ENCODE peak calls at places on chromosomes 6 and 20, in five cellular contexts. One of them, this sample, is unnamed.

GRCh38 chr6:22124756-22125155 is 172.1 kb downstream of the PRL start:
- DNase-seq in HCT116: no peak
- DNase-seq in HepG2: no peak
- DNase-seq in GM23248: no peak
- DNase-seq in K562: no peak
- DNase-seq in this sample: no peak

GRCh38 chr20:64027981-64028685 is 7.8 kb upstream of the C20orf204 start:
- DNase-seq in HCT116: no peak
- DNase-seq in K562: no peak
- DNase-seq in HepG2: no peak
- DNase-seq in GM23248: no peak
- DNase-seq in this sample: no peak

GRCh38 chr6:44056392-44057237 is 70.6 kb downstream of the MRPL14 start:
- DNase-seq in HepG2: no peak
- DNase-seq in GM23248: peak
- DNase-seq in HCT116: no peak
- DNase-seq in K562: no peak
- DNase-seq in this sample: no peak

GRCh38 chr6:91221072-91221471 is 634.2 kb upstream of the MAP3K7 start:
- DNase-seq in HepG2: no peak
- DNase-seq in HCT116: no peak
- DNase-seq in GM23248: no peak
- DNase-seq in K562: no peak
- DNase-seq in this sample: no peak

GRCh38 chr6:7311920-7312615 is 931 bp downstream of the SSR1 start:
- DNase-seq in K562: no peak
- DNase-seq in HCT116: no peak
- DNase-seq in HepG2: peak
- DNase-seq in GM23248: peak
- DNase-seq in this sample: peak

GRCh38 chr6:73585566-73586415 is 65.0 kb upstream of the EEF1A1 start:
- DNase-seq in HepG2: peak
- DNase-seq in GM23248: peak
- DNase-seq in HCT116: peak
- DNase-seq in K562: peak
- DNase-seq in this sample: no peak

GRCh38 chr6:72401865-72402264 is 220.0 kb upstream of the KCNQ5 start:
- DNase-seq in K562: no peak
- DNase-seq in HepG2: no peak
- DNase-seq in GM23248: no peak
- DNase-seq in HCT116: no peak
- DNase-seq in this sample: no peak

GRCh38 chr6:32993363-32993973 is 15.9 kb downstream of the HLA-DOA start:
- DNase-seq in HCT116: no peak
- DNase-seq in K562: no peak
- DNase-seq in GM23248: no peak
- DNase-seq in HepG2: no peak
- DNase-seq in this sample: no peak

GRCh38 chr6:97203343-97203742 is 79.7 kb downstream of the MMS22L start:
- DNase-seq in HCT116: no peak
- DNase-seq in GM23248: no peak
- DNase-seq in K562: no peak
- DNase-seq in HepG2: no peak
- DNase-seq in this sample: peak

GRCh38 chr6:52284131-52284459 is 447 bp downstream of the MCM3 start:
- DNase-seq in HepG2: peak
- DNase-seq in GM23248: peak
- DNase-seq in K562: peak
- DNase-seq in HCT116: no peak
- DNase-seq in this sample: peak

GRCh38 chr20:64166712-64167615 is 2.7 kb downstream of the MYT1 start:
- DNase-seq in HepG2: no peak
- DNase-seq in GM23248: peak
- DNase-seq in K562: no peak
- DNase-seq in HCT116: no peak
- DNase-seq in this sample: peak

GRCh38 chr20:36466089-36466488 is 75.2 kb upstream of the MYL9 start:
- DNase-seq in K562: no peak
- DNase-seq in HCT116: no peak
- DNase-seq in HepG2: no peak
- DNase-seq in GM23248: peak
- DNase-seq in this sample: no peak
- H3K4me3 ChIP-seq in K562: no peak
- H3K4me3 ChIP-seq in HCT116: peak
- H3K4me3 ChIP-seq in HepG2: no peak
- H3K4me3 ChIP-seq in GM23248: peak
- H3K4me3 ChIP-seq in this sample: no peak

DNA sequence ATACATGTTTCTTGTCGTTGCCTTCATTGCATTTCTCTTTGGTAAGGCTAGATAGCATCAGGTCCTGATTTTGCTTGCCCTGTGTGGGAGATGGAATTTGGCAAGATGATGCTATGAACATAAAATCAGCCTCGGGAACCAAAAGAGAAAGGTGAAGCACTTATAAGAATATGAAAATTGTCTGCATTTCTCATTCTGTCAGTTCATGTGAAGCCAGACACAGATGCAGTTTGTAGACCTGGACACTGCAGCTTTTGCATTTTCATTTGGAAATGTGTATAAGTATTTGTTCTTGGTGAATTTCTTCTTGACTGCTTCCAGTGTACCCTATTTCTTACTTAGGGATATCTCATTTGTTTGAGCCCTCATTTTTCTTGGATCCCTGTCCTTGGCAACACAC is 1.3 kb downstream of the YWHAB start:
- DNase-seq in HepG2: no peak
- DNase-seq in GM23248: no peak
- DNase-seq in HCT116: no peak
- DNase-seq in K562: no peak
- DNase-seq in this sample: no peak
- TF ChIP-seq EZH2 in HepG2: no peak
- TF ChIP-seq EZH2 in GM23248: no peak
- TF ChIP-seq EZH2 in HCT116: no peak
- TF ChIP-seq EZH2 in K562: no peak
- TF ChIP-seq EZH2 in this sample: no peak

GRCh38 chr6:31142356-31142755 is 3.5 kb upstream of the PSORS1C2 start:
- DNase-seq in HCT116: no peak
- DNase-seq in GM23248: no peak
- DNase-seq in K562: no peak
- DNase-seq in HepG2: no peak
- DNase-seq in this sample: no peak

GRCh38 chr6:31139599-31139998 is 733 bp upstream of the PSORS1C2 start:
- DNase-seq in HepG2: no peak
- DNase-seq in K562: no peak
- DNase-seq in GM23248: peak
- DNase-seq in HCT116: no peak
- DNase-seq in this sample: peak

GRCh38 chr6:31140643-31141042 is 1.8 kb upstream of the PSORS1C2 start:
- DNase-seq in K562: no peak
- DNase-seq in HepG2: no peak
- DNase-seq in GM23248: no peak
- DNase-seq in HCT116: no peak
- DNase-seq in this sample: no peak

GRCh38 chr6:31135710-31136109 is 3.2 kb downstream of the PSORS1C2 start:
- DNase-seq in HCT116: no peak
- DNase-seq in GM23248: no peak
- DNase-seq in HepG2: no peak
- DNase-seq in K562: no peak
- DNase-seq in this sample: no peak

DNA sequence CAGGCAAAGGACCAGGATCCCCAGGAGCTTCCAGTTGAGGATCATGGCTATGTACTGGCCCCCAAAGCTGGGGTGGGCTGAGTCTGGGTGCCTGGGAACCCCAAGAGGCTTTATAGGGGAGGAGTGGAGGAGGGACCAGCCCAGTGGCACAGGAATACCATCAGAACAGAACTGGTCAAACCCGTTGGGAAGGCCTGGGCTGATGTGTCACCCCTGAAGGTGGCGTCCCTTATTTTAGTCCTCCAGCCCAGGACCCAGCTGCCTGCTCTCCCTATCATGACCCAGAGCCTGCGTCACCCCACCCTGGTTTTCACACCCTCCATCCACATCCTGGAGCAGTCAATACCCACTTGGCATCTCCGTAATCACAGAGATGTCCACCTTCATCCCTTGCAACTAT is at the start of gene PSORS1C2:
- DNase-seq in GM23248: no peak
- DNase-seq in HepG2: no peak
- DNase-seq in HCT116: no peak
- DNase-seq in K562: no peak
- DNase-seq in this sample: no peak
- H3K4me3 ChIP-seq in GM23248: no peak
- H3K4me3 ChIP-seq in HepG2: no peak
- H3K4me3 ChIP-seq in HCT116: no peak
- H3K4me3 ChIP-seq in K562: peak
- H3K4me3 ChIP-seq in this sample: no peak

GRCh38 chr20:20370087-20370575 is 2.2 kb downstream of the INSM1 start:
- DNase-seq in HepG2: no peak
- DNase-seq in K562: no peak
- DNase-seq in GM23248: no peak
- DNase-seq in HCT116: no peak
- DNase-seq in this sample: no peak
- TF ChIP-seq EZH2 in HepG2: no peak
- TF ChIP-seq EZH2 in K562: no peak
- TF ChIP-seq EZH2 in GM23248: no peak
- TF ChIP-seq EZH2 in HCT116: no peak
- TF ChIP-seq EZH2 in this sample: peak

GRCh38 chr6:155143610-155144106 is 120.2 kb upstream of the CLDN20 start:
- DNase-seq in HCT116: no peak
- DNase-seq in GM23248: peak
- DNase-seq in K562: no peak
- DNase-seq in HepG2: no peak
- DNase-seq in this sample: peak
- H3K4me3 ChIP-seq in HCT116: no peak
- H3K4me3 ChIP-seq in GM23248: peak
- H3K4me3 ChIP-seq in K562: no peak
- H3K4me3 ChIP-seq in HepG2: no peak
- H3K4me3 ChIP-seq in this sample: no peak

GRCh38 chr20:62487564-62488086 is 11.8 kb upstream of the GATA5 start:
- DNase-seq in HepG2: peak
- DNase-seq in K562: peak
- DNase-seq in HCT116: no peak
- DNase-seq in GM23248: no peak
- DNase-seq in this sample: no peak
- TF ChIP-seq EZH2 in HepG2: no peak
- TF ChIP-seq EZH2 in K562: no peak
- TF ChIP-seq EZH2 in HCT116: no peak
- TF ChIP-seq EZH2 in GM23248: no peak
- TF ChIP-seq EZH2 in this sample: no peak

GRCh38 chr6:161903584-161904232 is 629.8 kb upstream of the AGPAT4 start:
- DNase-seq in HCT116: no peak
- DNase-seq in K562: no peak
- DNase-seq in HepG2: no peak
- DNase-seq in GM23248: no peak
- DNase-seq in this sample: no peak

GRCh38 chr6:161901740-161902426 is 628.0 kb upstream of the AGPAT4 start:
- DNase-seq in HCT116: no peak
- DNase-seq in K562: no peak
- DNase-seq in GM23248: no peak
- DNase-seq in HepG2: no peak
- DNase-seq in this sample: no peak
- H3K4me3 ChIP-seq in HCT116: no peak
- H3K4me3 ChIP-seq in K562: no peak
- H3K4me3 ChIP-seq in GM23248: no peak
- H3K4me3 ChIP-seq in HepG2: no peak
- H3K4me3 ChIP-seq in this sample: no peak

GRCh38 chr6:99993146-99993532 is 884 bp downstream of the MCHR2 start:
- DNase-seq in GM23248: no peak
- DNase-seq in K562: no peak
- DNase-seq in HCT116: no peak
- DNase-seq in HepG2: no peak
- DNase-seq in this sample: no peak
- TF ChIP-seq EZH2 in GM23248: no peak
- TF ChIP-seq EZH2 in K562: no peak
- TF ChIP-seq EZH2 in HCT116: no peak
- TF ChIP-seq EZH2 in HepG2: no peak
- TF ChIP-seq EZH2 in this sample: no peak

DNA sequence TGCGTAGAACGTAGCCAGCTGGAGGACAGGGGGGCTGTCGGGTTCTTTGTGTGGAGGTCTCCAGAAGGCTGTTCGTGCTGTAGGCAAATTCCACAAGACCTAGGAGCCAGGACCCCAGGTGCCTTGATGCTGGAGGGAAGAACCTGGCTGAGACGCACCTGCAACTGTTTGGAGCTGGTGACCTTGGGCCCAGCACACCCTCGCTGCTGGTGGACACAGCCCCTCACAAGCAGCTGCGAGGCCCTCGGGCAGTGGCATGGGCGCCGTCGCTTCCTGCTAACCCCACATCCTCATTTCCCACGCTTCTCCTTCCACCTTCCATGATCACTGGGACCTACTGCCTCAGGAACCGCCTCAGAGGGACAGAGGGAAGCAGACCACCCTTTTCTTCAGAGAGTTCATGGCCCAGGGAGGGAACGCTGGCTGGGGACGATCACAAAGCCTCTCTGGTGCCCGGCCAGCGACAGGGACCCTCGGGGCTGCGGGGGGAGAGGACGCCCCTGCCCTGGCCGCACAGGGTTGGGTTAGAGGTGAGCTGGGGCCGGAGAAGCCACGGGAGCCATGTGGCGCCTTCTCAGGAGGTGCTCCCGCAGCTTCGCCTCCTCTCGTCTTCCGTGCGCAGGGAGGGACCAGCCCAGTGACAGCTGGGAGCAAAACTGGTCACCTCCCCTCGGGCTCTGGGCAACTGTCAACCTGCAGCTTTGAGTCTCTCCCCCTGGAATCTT is 18.4 kb downstream of the DLL1 start:
- DNase-seq in K562: no peak
- DNase-seq in HepG2: no peak
- DNase-seq in GM23248: no peak
- DNase-seq in HCT116: no peak
- DNase-seq in this sample: no peak
- H3K4me3 ChIP-seq in K562: no peak
- H3K4me3 ChIP-seq in HepG2: no peak
- H3K4me3 ChIP-seq in GM23248: no peak
- H3K4me3 ChIP-seq in HCT116: no peak
- H3K4me3 ChIP-seq in this sample: no peak

GRCh38 chr20:46056970-46057855 is 28.2 kb downstream of the SLC12A5 start:
- DNase-seq in GM23248: peak
- DNase-seq in HCT116: no peak
- DNase-seq in HepG2: no peak
- DNase-seq in K562: peak
- DNase-seq in this sample: peak
- TF ChIP-seq EZH2 in GM23248: no peak
- TF ChIP-seq EZH2 in HCT116: no peak
- TF ChIP-seq EZH2 in HepG2: no peak
- TF ChIP-seq EZH2 in K562: no peak
- TF ChIP-seq EZH2 in this sample: no peak

This sample was measured in neural progenitor cell.